ENCODE peak calls at places on chromosome 1, in four cellular contexts. L, H, G and V are unnamed samples.

GRCh38 chr1:183590225-183591191 is at the start of gene NCF2:
- DNase-seq in L (no peak), H (peak), G (peak), V (no peak)

GRCh38 chr1:104163912-104164476 is 414.3 kb downstream of the AMY1C start:
- DNase-seq in L (no peak), H (no peak), G (no peak), V (no peak)

GRCh38 chr1:228751360-228752098 is 16.2 kb downstream of the RHOU start:
- DNase-seq in L (no peak), H (no peak), G (no peak), V (no peak)

GRCh38 chr1:223717695-223718363 is 5.5 kb downstream of the CAPN2 start:
- DNase-seq in L (no peak), H (no peak), G (no peak), V (no peak)

GRCh38 chr1:172938676-172939075 is 112.1 kb downstream of the TNFSF18 start:
- DNase-seq in L (no peak), H (no peak), G (no peak), V (no peak)

GRCh38 chr1:221611930-221612777 is 129.7 kb downstream of the DUSP10 start:
- DNase-seq in L (no peak), H (peak), G (peak), V (no peak)

GRCh38 chr1:180800945-180801344 is 111.8 kb upstream of the KIAA1614 start:
- DNase-seq in L (no peak), H (no peak), G (no peak), V (no peak)

GRCh38 chr1:54850737-54851136 is 36.3 kb downstream of the DHCR24 start:
- DNase-seq in L (no peak), H (no peak), G (peak), V (no peak)

GRCh38 chr1:68973459-68974244 is 476.8 kb upstream of the DEPDC1 start:
- DNase-seq in L (no peak), H (no peak), G (no peak), V (no peak)

GRCh38 chr1:25697426-25698220 is 81.0 kb downstream of the MAN1C1 start:
- DNase-seq in L (no peak), H (no peak), G (no peak), V (no peak)

DNA sequence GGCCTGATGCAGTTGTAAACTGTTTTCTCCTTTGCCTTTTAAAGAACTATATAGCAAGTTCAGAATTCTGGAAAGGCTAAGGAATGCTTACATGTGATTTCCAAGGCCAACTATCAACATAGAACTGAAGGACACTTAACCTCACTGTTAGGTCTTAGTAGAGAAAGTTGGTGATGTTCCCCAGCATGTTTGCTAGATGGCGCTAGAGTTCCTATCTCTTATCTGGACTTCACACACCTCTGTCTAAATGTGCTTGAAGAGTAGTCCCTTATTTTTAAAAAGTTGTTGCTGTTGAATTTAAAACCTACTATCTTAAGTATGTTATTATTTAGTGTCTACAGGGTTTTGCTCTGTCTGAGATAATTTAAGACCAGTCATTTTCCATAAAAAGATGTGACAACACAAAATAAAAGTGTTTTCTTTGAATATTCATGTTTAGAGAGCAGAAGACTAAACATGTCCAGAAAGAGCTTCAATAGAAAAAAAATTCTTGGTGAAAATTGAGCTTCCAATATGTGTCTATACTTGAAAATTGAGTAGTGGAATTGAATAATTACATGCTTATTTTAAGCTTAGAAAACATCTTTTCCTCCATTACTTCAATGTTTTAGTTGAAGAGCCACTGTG is 237.3 kb downstream of the S1PR1 start:
- DNase-seq in L (no peak), H (no peak), G (no peak), V (no peak)
- TF ChIP-seq POLR2A in L (no peak), H (no peak), G (no peak), V (no peak)

GRCh38 chr1:27868932-27869718 is 3.2 kb upstream of the THEMIS2 start:
- DNase-seq in L (no peak), H (peak), G (peak), V (no peak)
- H3K27ac ChIP-seq in L (no peak), H (peak), G (no peak), V (peak)

GRCh38 chr1:234562336-234562735 is 47.6 kb downstream of the IRF2BP2 start:
- DNase-seq in L (no peak), H (no peak), G (no peak), V (no peak)
- TF ChIP-seq POLR2A in L (no peak), H (no peak), G (no peak), V (no peak)

DNA sequence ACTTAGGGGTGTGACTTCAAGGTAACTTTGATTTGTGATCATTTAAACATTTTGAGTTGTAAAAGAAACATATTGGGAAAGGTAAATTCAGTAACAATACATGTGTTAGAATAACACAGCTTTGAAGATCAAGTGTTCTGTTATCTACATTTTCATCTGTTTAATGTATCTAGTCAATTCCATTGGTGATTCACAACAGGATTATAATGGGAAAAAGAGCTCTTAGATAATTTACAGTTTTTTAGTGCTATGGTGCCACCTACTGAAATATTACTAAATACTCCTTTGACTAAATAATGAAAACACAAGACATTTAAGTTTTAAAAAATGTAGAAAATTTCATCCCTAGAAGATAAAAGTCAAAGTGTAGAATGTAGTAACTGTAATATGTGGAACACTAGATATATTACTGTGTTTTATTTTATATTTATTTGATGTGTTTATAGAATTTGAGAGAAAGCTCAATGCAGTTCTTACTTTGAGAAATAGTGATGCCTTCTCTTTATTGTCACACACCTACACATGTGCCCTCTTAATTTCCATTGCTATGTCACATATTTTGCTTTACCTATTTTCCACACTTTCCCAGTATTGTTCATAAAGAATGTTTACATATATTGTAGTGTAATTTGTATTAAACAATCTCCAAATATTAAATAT is 47.4 kb downstream of the PTPRC start:
- DNase-seq in L (no peak), H (no peak), G (no peak), V (no peak)
- H3K27ac ChIP-seq in L (no peak), H (peak), G (no peak), V (no peak)

GRCh38 chr1:9723926-9724325 is 72.4 kb downstream of the PIK3CD start:
- DNase-seq in L (no peak), H (no peak), G (no peak), V (no peak)
- TF ChIP-seq POLR2A in L (no peak), H (no peak), G (no peak), V (no peak)

GRCh38 chr1:218274551-218274950 is 10.5 kb upstream of the RRP15 start:
- DNase-seq in L (no peak), H (no peak), G (no peak), V (no peak)
- H3K27ac ChIP-seq in L (no peak), H (no peak), G (no peak), V (no peak)